ENCODE peak calls at places on chromosomes 1 and 21, in five cellular contexts. Q is neural progenitor cell, K is endothelial cell of umbilical vein, D is prostate gland, X is spleen. O is an unnamed sample. For H3K27me3, H3K9me3 and H3K4me1, the result is how much of the 10 kb centered on the place peaks cover.

GRCh38 chr1:147072371-147073061 is 99.8 kb downstream of the PRKAB2 start:
- DNase-seq in D (no peak), K (no peak), Q (peak), X (no peak), O (no peak)

GRCh38 chr1:181423301-181423918 is 59.9 kb upstream of the CACNA1E start:
- DNase-seq in K (peak), X (no peak), Q (peak), D (no peak), O (peak)

GRCh38 chr1:241323510-241323909 is 33.5 kb downstream of the RGS7 start:
- DNase-seq in X (no peak), Q (peak), D (no peak), K (peak), O (no peak)

GRCh38 chr21:43372663-43373386 is 54.1 kb downstream of the SIK1 start:
- DNase-seq in K (no peak), D (peak), X (no peak), Q (no peak), O (no peak)

GRCh38 chr1:21906173-21907078 is 30.7 kb downstream of the HSPG2 start:
- DNase-seq in X (peak), D (no peak), K (peak), Q (no peak), O (peak)

GRCh38 chr21:17818158-17819113 is 720 bp downstream of the C21orf91 start:
- DNase-seq in Q (peak), X (peak), K (peak), D (peak), O (peak)

GRCh38 chr1:226975259-226975908 is 35.3 kb downstream of the COQ8A start:
- DNase-seq in X (no peak), D (no peak), Q (peak), K (no peak), O (no peak)

GRCh38 chr1:109777436-109777835 is 13.7 kb upstream of the EPS8L3 start:
- DNase-seq in Q (no peak), D (no peak), K (no peak), X (peak), O (no peak)

GRCh38 chr1:169109561-169110134 is 3.2 kb downstream of the ATP1B1 start:
- DNase-seq in Q (peak), D (peak), K (peak), X (no peak), O (peak)

GRCh38 chr1:89405275-89405929 is 41.5 kb downstream of the GBP6 start:
- DNase-seq in K (no peak), X (no peak), Q (no peak), D (no peak), O (no peak)

GRCh38 chr1:202122639-202123335 is at the start of gene GPR37L1:
- DNase-seq in X (no peak), K (peak), D (no peak), Q (peak), O (peak)

GRCh38 chr1:242524571-242525359 is at the start of gene PLD5:
- DNase-seq in D (peak), X (peak), Q (peak), K (no peak), O (peak)

GRCh38 chr1:2395245-2395644 is 3.6 kb downstream of the RER1 start:
- DNase-seq in Q (no peak), D (no peak), X (no peak), K (no peak), O (no peak)

GRCh38 chr1:39849203-39849602 is 34.1 kb downstream of the TRIT1 start:
- DNase-seq in Q (no peak), D (no peak), X (no peak), K (no peak), O (no peak)

GRCh38 chr1:89519779-89520358 is 4.8 kb upstream of the LRRC8B start:
- DNase-seq in Q (peak), K (peak), X (no peak), D (peak), O (peak)

GRCh38 chr1:37727186-37727585 is 34.9 kb downstream of the CDCA8 start:
- DNase-seq in D (no peak), K (no peak), X (no peak), Q (no peak), O (no peak)

GRCh38 chr1:52296345-52296744 is 69.7 kb downstream of the CC2D1B start:
- DNase-seq in D (no peak), K (peak), Q (peak), X (no peak), O (no peak)

GRCh38 chr1:220680085-220680687 is 10.0 kb upstream of the C1orf115 start:
- DNase-seq in Q (peak), K (peak), X (no peak), D (peak), O (peak)

GRCh38 chr1:189606795-189607476 is 870.7 kb downstream of the BRINP3 start:
- DNase-seq in Q (no peak), D (no peak), X (no peak), K (no peak), O (no peak)

GRCh38 chr21:15293251-15293650 is 228.5 kb upstream of the NRIP1 start:
- DNase-seq in Q (no peak), X (no peak), K (peak), D (no peak), O (no peak)

GRCh38 chr1:60132985-60133673 is 59.6 kb upstream of the C1orf87 start:
- DNase-seq in X (no peak), Q (no peak), D (no peak), K (peak), O (no peak)

GRCh38 chr1:53130878-53131589 is 11.4 kb downstream of the SLC1A7 start:
- DNase-seq in K (no peak), Q (no peak), X (peak), D (no peak), O (no peak)

GRCh38 chr1:111720977-111721670 is 18.1 kb downstream of the INKA2 start:
- DNase-seq in K (no peak), Q (no peak), D (no peak), X (no peak), O (no peak)

GRCh38 chr1:163450986-163451385 is 129.2 kb downstream of the NUF2 start:
- DNase-seq in D (no peak), X (no peak), Q (no peak), K (no peak), O (no peak)

DNA sequence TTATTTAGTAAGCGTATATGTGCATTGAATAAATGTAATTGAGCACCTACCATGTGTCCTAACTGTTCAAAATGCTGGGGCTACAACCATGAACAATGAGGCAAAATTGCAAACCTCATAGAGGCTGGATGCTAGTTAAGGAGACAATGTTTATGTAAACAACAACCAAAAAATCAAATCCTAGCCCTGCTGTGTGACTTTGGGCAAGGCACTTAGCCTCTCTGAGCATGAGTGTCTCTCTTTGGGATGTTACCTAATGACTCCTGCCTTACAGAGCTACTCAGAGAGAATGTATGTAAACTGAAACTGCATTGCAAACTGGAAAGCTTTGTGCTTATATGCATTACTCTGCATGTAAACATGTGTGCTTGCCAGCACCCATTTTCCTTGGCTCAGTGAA is 276.5 kb downstream of the FOXD2 start:
- DNase-seq in Q (no peak), X (no peak), K (no peak), D (no peak), O (no peak)
- H3K27me3 ChIP-seq in Q (half or more), X (under half), K (under half), D (under half), O (half or more)

GRCh38 chr21:46088189-46088588 is 9.7 kb upstream of the COL6A2 start:
- DNase-seq in D (no peak), X (no peak), K (no peak), Q (no peak), O (no peak)
- H3K9me3 ChIP-seq in D (under half), X (under half), K (under half), Q (under half), O (under half)

DNA sequence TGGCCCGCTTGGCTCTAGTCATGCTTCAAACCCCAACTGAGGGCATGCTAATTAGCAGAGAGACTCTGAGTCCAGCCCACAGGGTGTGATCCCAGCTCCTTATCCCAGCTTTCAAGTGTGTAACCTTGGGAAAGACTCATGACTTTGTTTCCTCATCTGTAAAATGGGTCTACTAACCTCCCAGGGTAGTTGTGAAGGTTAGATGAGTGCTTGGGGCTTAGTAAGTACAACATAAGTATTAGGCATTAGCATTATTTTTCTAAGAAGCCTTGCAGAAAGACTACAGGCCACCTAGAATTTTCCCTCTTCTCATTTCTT is 2.8 kb downstream of the MYOM3 start:
- DNase-seq in Q (no peak), D (no peak), K (no peak), X (no peak), O (no peak)
- H3K4me1 ChIP-seq in Q (under half), D (under half), K (under half), X (under half), O (under half)

GRCh38 chr1:23594927-23595353 is 35.6 kb upstream of the ID3 start:
- DNase-seq in Q (no peak), X (peak), D (no peak), K (no peak), O (peak)
- H3K27me3 ChIP-seq in Q (under half), X (under half), D (under half), K (under half), O (under half)

DNA sequence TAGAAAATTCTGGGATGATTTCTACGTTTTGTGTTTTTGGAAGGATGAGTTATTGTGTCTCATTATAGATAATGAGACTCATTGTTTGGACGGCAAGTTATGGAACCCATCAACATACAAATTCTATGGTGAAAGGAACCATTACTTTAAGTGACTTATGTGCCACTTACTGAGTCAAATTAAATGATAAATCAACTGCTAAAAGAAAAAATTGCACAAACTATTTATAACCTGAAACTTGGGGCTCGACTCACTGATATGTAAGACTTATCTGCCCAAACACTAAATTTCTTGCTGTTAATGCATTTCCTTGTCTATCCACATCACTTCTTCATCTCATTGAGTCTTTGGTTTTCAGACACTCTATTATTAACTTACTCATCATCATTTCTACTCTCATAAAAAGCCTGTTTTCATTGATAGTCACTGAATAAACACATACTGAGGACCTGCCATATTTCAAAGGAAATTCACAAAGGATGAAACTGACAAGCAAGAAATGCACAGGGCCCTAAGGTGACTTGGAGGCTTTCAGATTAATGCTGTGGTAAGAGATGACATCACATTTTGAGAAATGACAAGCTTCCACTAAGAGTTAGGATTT is 872.7 kb upstream of the ADAMTS5 start:
- DNase-seq in Q (no peak), X (no peak), D (no peak), K (no peak), O (no peak)
- H3K9me3 ChIP-seq in Q (under half), X (under half), D (under half), K (under half), O (under half)

GRCh38 chr1:175218786-175219447 is 26.3 kb upstream of the KIAA0040 start:
- DNase-seq in D (no peak), K (no peak), Q (no peak), X (no peak), O (no peak)

GRCh38 chr1:175218132-175218531 is 25.6 kb upstream of the KIAA0040 start:
- DNase-seq in X (no peak), Q (no peak), D (no peak), K (no peak), O (no peak)

GRCh38 chr1:175216444-175216843 is 23.9 kb upstream of the KIAA0040 start:
- DNase-seq in K (no peak), Q (no peak), D (no peak), X (no peak), O (no peak)

GRCh38 chr1:175219774-175220173 is 27.2 kb upstream of the KIAA0040 start:
- DNase-seq in K (peak), D (no peak), X (no peak), Q (no peak), O (no peak)

GRCh38 chr1:175217674-175218073 is 25.1 kb upstream of the KIAA0040 start:
- DNase-seq in D (no peak), K (no peak), X (no peak), Q (no peak), O (no peak)
- H3K4me1 ChIP-seq in D (under half), K (under half), X (under half), Q (under half), O (under half)

GRCh38 chr21:45829566-45830147 is 151.9 kb upstream of the COL6A1 start:
- DNase-seq in X (peak), Q (no peak), K (no peak), D (no peak), O (no peak)

GRCh38 chr21:45826733-45827692 is 154.6 kb upstream of the COL6A1 start:
- DNase-seq in D (no peak), K (no peak), X (peak), Q (no peak), O (no peak)

GRCh38 chr21:45830221-45830640 is 151.3 kb upstream of the COL6A1 start:
- DNase-seq in X (peak), Q (no peak), K (no peak), D (no peak), O (no peak)

GRCh38 chr21:45827881-45828579 is 153.5 kb upstream of the COL6A1 start:
- DNase-seq in D (no peak), X (peak), K (no peak), Q (no peak), O (no peak)

GRCh38 chr21:45828580-45829565 is 152.7 kb upstream of the COL6A1 start:
- DNase-seq in K (no peak), X (peak), Q (no peak), D (no peak), O (no peak)
- H3K27me3 ChIP-seq in K (under half), X (under half), Q (under half), D (under half), O (under half)